ENCODE peak calls at places on chromosomes 7 and 10, in five cellular contexts. J is AG09309, S is foreskin keratinocyte, X is kidney epithelial cell, E is dorsolateral prefrontal cortex. U is an unnamed sample.

GRCh38 chr7:16298221-16298620 is 123.1 kb downstream of the CRPPA start:
- DNase-seq in J (no peak), S (no peak), X (no peak), E (no peak), U (no peak)

GRCh38 chr10:47243356-47243755 is 56.6 kb upstream of the GDF10 start:
- DNase-seq in J (no peak), S (no peak), X (no peak), E (no peak), U (no peak)

GRCh38 chr10:75407716-75408511 is 6.3 kb upstream of the ZNF503 start:
- DNase-seq in J (no peak), S (peak; percentile 29), X (no peak), E (no peak), U (no peak)

GRCh38 chr10:66928000-66928770 is 2.3 kb downstream of the LRRTM3 start:
- DNase-seq in J (no peak), S (no peak), X (no peak), E (peak; percentile 73), U (no peak)

GRCh38 chr10:44704616-44705015 is 206.5 kb upstream of the TMEM72 start:
- DNase-seq in J (no peak), S (no peak), X (no peak), E (no peak), U (no peak)

GRCh38 chr10:2900530-2900929 is 166.8 kb upstream of the PFKP start:
- DNase-seq in J (no peak), S (no peak), X (no peak), E (no peak), U (no peak)

GRCh38 chr7:75033064-75033463 is 40.5 kb downstream of the RCC1L start:
- DNase-seq in J (no peak), S (no peak), X (no peak), E (no peak), U (peak; percentile 39)

GRCh38 chr7:103705542-103705941 is 259.5 kb upstream of the SLC26A5 start:
- DNase-seq in J (no peak), S (no peak), X (no peak), E (no peak), U (no peak)

GRCh38 chr7:106755641-106756040 is 94.7 kb upstream of the CCDC71L start:
- DNase-seq in J (no peak), S (no peak), X (no peak), E (no peak), U (no peak)

GRCh38 chr7:148589640-148590039 is 926 bp upstream of the C7orf33 start:
- DNase-seq in J (no peak), S (no peak), X (no peak), E (no peak), U (no peak)

GRCh38 chr7:100465299-100465698 is 1.2 kb upstream of the SPACDR start:
- DNase-seq in J (no peak), S (no peak), X (no peak), E (no peak), U (no peak)

GRCh38 chr7:111356941-111357340 is 205.4 kb downstream of the IMMP2L start:
- DNase-seq in J (no peak), S (peak; percentile 17), X (no peak), E (no peak), U (no peak)

GRCh38 chr7:3911685-3912084 is 610.6 kb downstream of the SDK1 start:
- DNase-seq in J (no peak), S (peak; percentile 95), X (no peak), E (no peak), U (no peak)

GRCh38 chr10:12730809-12731519 is 270.5 kb downstream of the CCDC3 start:
- DNase-seq in J (no peak), S (no peak), X (no peak), E (no peak), U (no peak)

GRCh38 chr10:103111031-103111917 is 81.8 kb downstream of the NT5C2 start:
- DNase-seq in J (no peak), S (no peak), X (no peak), E (no peak), U (no peak)

GRCh38 chr10:124196659-124197058 is 103.3 kb upstream of the CHST15 start:
- DNase-seq in J (no peak), S (no peak), X (no peak), E (no peak), U (no peak)

GRCh38 chr10:79054203-79055099 is 14.3 kb upstream of the ZMIZ1 start:
- DNase-seq in J (no peak), S (no peak), X (no peak), E (no peak), U (no peak)

GRCh38 chr10:97542169-97543024 is 30.2 kb upstream of the ANKRD2 start:
- DNase-seq in J (peak; percentile 62), S (peak; percentile 96), X (peak; percentile 93), E (peak; percentile 80), U (no peak)

GRCh38 chr10:8331387-8331786 is 276.9 kb downstream of the GATA3 start:
- DNase-seq in J (no peak), S (no peak), X (no peak), E (no peak), U (no peak)

GRCh38 chr7:110371709-110372108 is 719.2 kb upstream of the LRRN3 start:
- DNase-seq in J (no peak), S (no peak), X (no peak), E (no peak), U (no peak)

GRCh38 chr10:34291466-34292177 is 523.5 kb downstream of the PARD3 start:
- DNase-seq in J (no peak), S (no peak), X (no peak), E (no peak), U (no peak)

GRCh38 chr10:21399392-21400015 is 126.0 kb downstream of the SKIDA1 start:
- DNase-seq in J (peak; percentile 73), S (peak; percentile 97), X (peak; percentile 88), E (peak; percentile 16), U (no peak)

GRCh38 chr7:146115665-146116451 is 743 bp upstream of the CNTNAP2 start:
- DNase-seq in J (no peak), S (peak; percentile 11), X (no peak), E (peak; percentile 62), U (no peak)

GRCh38 chr7:90594791-90595317 is 1.3 kb upstream of the CDK14 start:
- DNase-seq in J (peak; percentile 35), S (peak; percentile 91), X (peak; percentile 37), E (no peak), U (no peak)

GRCh38 chr10:71608863-71609768 is 110.5 kb downstream of the C10orf105 start:
- DNase-seq in J (no peak), S (no peak), X (no peak), E (peak; percentile 94), U (peak; percentile 73)

GRCh38 chr7:25305831-25306230 is 77.5 kb upstream of the NPVF start:
- DNase-seq in J (no peak), S (peak; percentile 4), X (no peak), E (no peak), U (no peak)

GRCh38 chr10:82925547-82925946 is 1050.6 kb downstream of the NRG3 start:
- DNase-seq in J (no peak), S (peak; percentile 58), X (no peak), E (no peak), U (no peak)

GRCh38 chr7:72445075-72445474 is 32.9 kb upstream of the CALN1 start:
- DNase-seq in J (no peak), S (no peak), X (no peak), E (no peak), U (no peak)

GRCh38 chr10:44963772-44964633 is 4.4 kb downstream of the RASSF4 start:
- DNase-seq in J (no peak), S (no peak), X (no peak), E (peak; percentile 94), U (no peak)

GRCh38 chr7:47253650-47254080 is 328.2 kb downstream of the TNS3 start:
- DNase-seq in J (peak; percentile 17), S (peak; percentile 34), X (peak; percentile 31), E (no peak), U (no peak)

GRCh38 chr7:158377800-158378623 is 209.6 kb downstream of the PTPRN2 start:
- DNase-seq in J (no peak), S (no peak), X (no peak), E (no peak), U (no peak)

GRCh38 chr7:51025668-51026067 is 243.0 kb upstream of the GRB10 start:
- DNase-seq in J (no peak), S (no peak), X (no peak), E (no peak), U (no peak)

GRCh38 chr7:19090526-19090925 is 26.9 kb downstream of the TWIST1 start:
- DNase-seq in J (no peak), S (no peak), X (no peak), E (no peak), U (no peak)

GRCh38 chr7:30068117-30068516 is 39.9 kb downstream of the PLEKHA8 start:
- DNase-seq in J (peak; percentile 81), S (peak; percentile 74), X (peak; percentile 47), E (no peak), U (no peak)

GRCh38 chr7:44976040-44976745 is 2.6 kb downstream of the MYO1G start:
- DNase-seq in J (no peak), S (no peak), X (no peak), E (no peak), U (no peak)

GRCh38 chr10:103265712-103266329 is 11.1 kb upstream of the INA start:
- DNase-seq in J (no peak), S (peak; percentile 48), X (peak; percentile 39), E (no peak), U (no peak)

DNA sequence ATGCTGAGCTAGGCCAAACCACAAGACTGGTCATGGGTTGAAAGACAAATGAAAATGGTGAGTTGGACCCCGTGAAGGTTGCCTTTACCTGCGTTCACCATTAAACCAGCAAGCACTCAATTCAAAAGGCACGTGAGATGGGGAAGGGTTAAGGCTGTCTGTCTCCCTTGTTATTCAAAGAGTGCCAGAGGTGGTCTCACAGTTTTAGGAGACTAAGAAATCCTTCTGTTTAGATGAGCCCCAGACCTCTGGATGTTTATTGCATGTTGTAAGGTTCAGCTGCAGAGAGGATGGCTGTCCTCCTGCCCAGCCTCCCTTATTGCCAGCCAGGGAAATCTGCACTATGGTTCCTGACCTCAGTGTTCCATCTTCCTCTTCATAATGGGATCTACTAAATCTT is 498.0 kb upstream of the CELF2 start:
- DNase-seq in J (no peak), S (no peak), X (no peak), E (no peak), U (no peak)
- TF ChIP-seq CTCF in J (no peak), S (no peak), X (no peak), E (no peak), U (no peak)

GRCh38 chr7:67302113-67303039 is 305.7 kb downstream of the TYW1 start:
- DNase-seq in J (peak; percentile 96), S (peak; percentile 99), X (peak; percentile 95), E (peak; percentile 99), U (peak; percentile 85)
- TF ChIP-seq CTCF in J (peak; percentile 36), S (peak; percentile 66), X (no peak), E (no peak), U (no peak)

DNA sequence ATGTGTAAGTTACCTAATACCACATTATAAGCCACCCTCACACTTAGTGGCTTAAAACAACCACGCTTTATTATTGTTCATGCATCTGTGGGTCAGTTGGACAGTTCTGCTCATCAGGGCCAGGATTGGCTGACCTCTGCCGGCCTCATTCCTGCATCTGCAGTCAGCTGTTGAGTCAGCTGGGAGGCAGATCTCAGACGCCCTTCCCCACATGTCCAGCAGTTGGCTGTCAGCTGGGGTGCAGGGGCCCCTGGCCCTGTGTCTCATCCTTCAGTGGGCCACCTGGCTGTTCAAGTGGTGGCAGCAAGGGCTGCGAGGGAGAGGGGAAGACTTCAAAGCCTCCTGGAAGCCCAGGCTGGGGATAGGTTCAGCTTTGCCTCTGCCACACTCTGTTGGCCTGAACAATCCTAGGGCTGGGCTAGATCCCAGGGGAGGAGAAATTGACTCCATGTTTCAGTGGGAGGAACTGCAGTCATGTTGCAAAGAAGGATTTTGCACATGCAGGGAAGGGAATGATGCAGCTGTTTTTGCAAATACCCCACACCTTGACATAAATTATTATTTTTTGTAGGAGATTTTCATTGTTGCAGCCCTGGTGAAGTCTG is 33.1 kb downstream of the TACR2 start:
- DNase-seq in J (no peak), S (no peak), X (no peak), E (no peak), U (no peak)
- TF ChIP-seq CTCF in J (peak; percentile 25), S (no peak), X (peak; percentile 4), E (no peak), U (no peak)

GRCh38 chr10:100562806-100563293 is 27.1 kb downstream of the HIF1AN start:
- DNase-seq in J (no peak), S (peak; percentile 30), X (no peak), E (peak; percentile 65), U (no peak)
- TF ChIP-seq CTCF in J (peak; percentile 59), S (peak; percentile 62), X (peak; percentile 69), E (peak; percentile 48), U (peak; percentile 0)

U was measured in D721Med.